ENCODE peak calls at places on chromosomes 5 and 9, in seven cellular contexts. One of them, this sample, is unnamed.

GRCh38 chr5:59543826-59544442 is 349.6 kb downstream of the PDE4D start:
- DNase-seq in ovary: no peak
- DNase-seq in CD8-positive, alpha-beta T cell: no peak
- DNase-seq in colonic mucosa: no peak
- DNase-seq in K562: no peak
- DNase-seq in IMR-90: no peak
- DNase-seq in tibial artery: no peak
- DNase-seq in this sample: no peak

GRCh38 chr9:38294561-38294960 is 97.9 kb upstream of the ALDH1B1 start:
- DNase-seq in ovary: peak; percentile 51
- DNase-seq in CD8-positive, alpha-beta T cell: no peak
- DNase-seq in colonic mucosa: no peak
- DNase-seq in K562: no peak
- DNase-seq in IMR-90: no peak
- DNase-seq in tibial artery: no peak
- DNase-seq in this sample: no peak

GRCh38 chr9:122954253-122954691 is 13.5 kb downstream of the RABGAP1 start:
- DNase-seq in ovary: no peak
- DNase-seq in CD8-positive, alpha-beta T cell: no peak
- DNase-seq in colonic mucosa: no peak
- DNase-seq in K562: no peak
- DNase-seq in IMR-90: peak; percentile 68
- DNase-seq in tibial artery: no peak
- DNase-seq in this sample: no peak

GRCh38 chr5:52804978-52805377 is 17.3 kb downstream of the ITGA1 start:
- DNase-seq in ovary: no peak
- DNase-seq in CD8-positive, alpha-beta T cell: no peak
- DNase-seq in colonic mucosa: no peak
- DNase-seq in K562: no peak
- DNase-seq in IMR-90: no peak
- DNase-seq in tibial artery: no peak
- DNase-seq in this sample: no peak

GRCh38 chr9:92723299-92723625 is 41.4 kb downstream of the BICD2 start:
- DNase-seq in ovary: no peak
- DNase-seq in CD8-positive, alpha-beta T cell: no peak
- DNase-seq in colonic mucosa: no peak
- DNase-seq in K562: no peak
- DNase-seq in IMR-90: peak; percentile 71
- DNase-seq in tibial artery: no peak
- DNase-seq in this sample: no peak

GRCh38 chr9:126705311-126705766 is 91.6 kb downstream of the LMX1B start:
- DNase-seq in ovary: peak; percentile 85
- DNase-seq in CD8-positive, alpha-beta T cell: peak; percentile 79
- DNase-seq in colonic mucosa: peak; percentile 81
- DNase-seq in K562: peak; percentile 85
- DNase-seq in IMR-90: peak; percentile 38
- DNase-seq in tibial artery: peak; percentile 81
- DNase-seq in this sample: peak; percentile 91

GRCh38 chr9:121779381-121780117 is 128.1 kb downstream of the DAB2IP start:
- DNase-seq in ovary: no peak
- DNase-seq in CD8-positive, alpha-beta T cell: no peak
- DNase-seq in colonic mucosa: no peak
- DNase-seq in K562: no peak
- DNase-seq in IMR-90: no peak
- DNase-seq in tibial artery: peak; percentile 62
- DNase-seq in this sample: peak; percentile 38

GRCh38 chr9:109843651-109844050 is 63.7 kb downstream of the PALM2AKAP2 start:
- DNase-seq in ovary: no peak
- DNase-seq in CD8-positive, alpha-beta T cell: no peak
- DNase-seq in colonic mucosa: no peak
- DNase-seq in K562: peak; percentile 1
- DNase-seq in IMR-90: no peak
- DNase-seq in tibial artery: no peak
- DNase-seq in this sample: peak; percentile 53

GRCh38 chr5:54516051-54516645 is 1.4 kb upstream of the SNX18 start:
- DNase-seq in ovary: no peak
- DNase-seq in CD8-positive, alpha-beta T cell: no peak
- DNase-seq in colonic mucosa: no peak
- DNase-seq in K562: no peak
- DNase-seq in IMR-90: peak; percentile 56
- DNase-seq in tibial artery: no peak
- DNase-seq in this sample: no peak

GRCh38 chr5:54515634-54516033 is 1.9 kb upstream of the SNX18 start:
- DNase-seq in ovary: no peak
- DNase-seq in CD8-positive, alpha-beta T cell: no peak
- DNase-seq in colonic mucosa: no peak
- DNase-seq in K562: no peak
- DNase-seq in IMR-90: no peak
- DNase-seq in tibial artery: no peak
- DNase-seq in this sample: no peak

GRCh38 chr5:54517174-54517511 is 416 bp upstream of the SNX18 start:
- DNase-seq in ovary: no peak
- DNase-seq in CD8-positive, alpha-beta T cell: no peak
- DNase-seq in colonic mucosa: no peak
- DNase-seq in K562: no peak
- DNase-seq in IMR-90: no peak
- DNase-seq in tibial artery: no peak
- DNase-seq in this sample: no peak

GRCh38 chr5:54514841-54515432 is 2.6 kb upstream of the SNX18 start:
- DNase-seq in ovary: no peak
- DNase-seq in CD8-positive, alpha-beta T cell: no peak
- DNase-seq in colonic mucosa: no peak
- DNase-seq in K562: no peak
- DNase-seq in IMR-90: peak; percentile 81
- DNase-seq in tibial artery: no peak
- DNase-seq in this sample: no peak

DNA sequence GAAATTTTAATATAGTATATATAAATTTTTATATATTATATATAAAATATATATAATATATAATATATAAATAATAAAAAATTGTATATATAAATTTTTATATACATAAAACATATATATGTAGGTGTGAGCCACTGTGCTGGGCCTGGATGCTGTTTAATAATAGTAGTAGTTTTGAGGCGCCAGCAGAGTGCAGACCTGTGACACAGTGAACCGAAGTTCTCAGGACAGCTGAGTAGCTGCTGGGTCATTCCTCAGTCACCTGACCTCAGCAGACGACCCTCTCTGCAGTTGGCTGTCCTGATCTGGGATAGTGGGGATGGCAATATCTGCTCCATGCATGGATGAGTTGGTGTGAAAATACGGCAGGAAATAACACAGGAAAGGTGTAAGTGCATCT is 3.3 kb upstream of the SNX18 start:
- DNase-seq in ovary: no peak
- DNase-seq in CD8-positive, alpha-beta T cell: no peak
- DNase-seq in colonic mucosa: no peak
- DNase-seq in K562: peak; percentile 25
- DNase-seq in IMR-90: no peak
- DNase-seq in tibial artery: no peak
- DNase-seq in this sample: no peak
- TF ChIP-seq CTCF in ovary: no peak
- TF ChIP-seq CTCF in CD8-positive, alpha-beta T cell: no peak
- TF ChIP-seq CTCF in colonic mucosa: no peak
- TF ChIP-seq CTCF in K562: no peak
- TF ChIP-seq CTCF in IMR-90: no peak
- TF ChIP-seq CTCF in tibial artery: no peak
- TF ChIP-seq CTCF in this sample: no peak

DNA sequence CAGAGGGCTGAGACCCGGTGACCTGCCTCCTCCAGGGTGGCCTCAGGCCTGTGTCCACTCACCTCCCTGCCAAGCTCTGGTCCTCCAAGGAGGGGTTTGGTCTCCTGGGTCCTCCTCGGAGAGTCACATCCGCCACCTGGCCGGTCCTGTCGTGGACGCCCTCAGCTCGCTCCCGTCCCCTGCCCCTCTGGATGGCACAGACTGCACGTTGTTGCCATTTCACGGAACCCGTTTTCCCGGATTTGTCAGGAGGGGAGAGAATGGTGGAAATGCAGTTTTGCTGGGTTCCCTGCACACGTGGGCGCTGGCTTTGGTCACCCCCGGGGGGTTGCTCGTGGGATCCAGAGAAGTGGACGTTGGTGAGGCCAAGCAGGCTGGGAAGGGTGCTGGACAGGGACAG is 62.7 kb downstream of the RXRA start:
- DNase-seq in ovary: no peak
- DNase-seq in CD8-positive, alpha-beta T cell: no peak
- DNase-seq in colonic mucosa: no peak
- DNase-seq in K562: no peak
- DNase-seq in IMR-90: no peak
- DNase-seq in tibial artery: no peak
- DNase-seq in this sample: no peak
- H3K4me1 ChIP-seq in ovary: peaks cover 26% of the 10 kb centered on the region
- H3K4me1 ChIP-seq in CD8-positive, alpha-beta T cell: peaks cover 45% of the 10 kb centered on the region
- H3K4me1 ChIP-seq in colonic mucosa: peaks cover 17% of the 10 kb centered on the region
- H3K4me1 ChIP-seq in K562: peaks cover 61% of the 10 kb centered on the region
- H3K4me1 ChIP-seq in IMR-90: peaks cover 23% of the 10 kb centered on the region
- H3K4me1 ChIP-seq in tibial artery: peaks cover 44% of the 10 kb centered on the region
- H3K4me1 ChIP-seq in this sample: peaks cover 34% of the 10 kb centered on the region

DNA sequence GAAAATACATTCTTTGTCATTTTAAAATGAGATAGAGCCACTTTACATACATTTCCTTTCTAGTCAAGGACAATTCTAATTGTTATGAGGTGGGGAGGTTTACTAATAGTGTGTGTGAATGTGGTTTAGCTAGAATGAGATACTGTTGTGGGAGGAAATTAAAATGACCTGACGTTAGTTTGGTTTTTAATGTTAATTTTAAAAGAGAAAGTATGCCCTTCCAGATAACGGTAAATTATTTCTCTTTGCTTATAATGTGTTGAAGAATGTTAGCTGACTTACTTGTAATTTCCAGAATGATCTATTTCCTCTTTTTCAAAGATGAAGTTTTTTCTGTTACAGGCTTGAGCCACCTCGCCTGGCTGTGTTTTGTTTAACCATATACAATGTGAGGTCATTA is 1.7 kb upstream of the TAF7 start:
- DNase-seq in ovary: no peak
- DNase-seq in CD8-positive, alpha-beta T cell: no peak
- DNase-seq in colonic mucosa: no peak
- DNase-seq in K562: no peak
- DNase-seq in IMR-90: no peak
- DNase-seq in tibial artery: no peak
- DNase-seq in this sample: no peak
- H3K9me3 ChIP-seq in ovary: peaks cover 15% of the 10 kb centered on the region
- H3K9me3 ChIP-seq in CD8-positive, alpha-beta T cell: peaks cover 32% of the 10 kb centered on the region
- H3K9me3 ChIP-seq in colonic mucosa: peaks cover 4% of the 10 kb centered on the region
- H3K9me3 ChIP-seq in K562: peaks cover 22% of the 10 kb centered on the region
- H3K9me3 ChIP-seq in IMR-90: peaks cover 29% of the 10 kb centered on the region
- H3K9me3 ChIP-seq in tibial artery: peaks cover 46% of the 10 kb centered on the region
- H3K9me3 ChIP-seq in this sample: peaks cover 26% of the 10 kb centered on the region

GRCh38 chr9:15231788-15232635 is 75.0 kb downstream of the TTC39B start:
- DNase-seq in ovary: no peak
- DNase-seq in CD8-positive, alpha-beta T cell: no peak
- DNase-seq in colonic mucosa: no peak
- DNase-seq in K562: peak; percentile 45
- DNase-seq in IMR-90: no peak
- DNase-seq in tibial artery: no peak
- DNase-seq in this sample: no peak
- TF ChIP-seq CTCF in ovary: no peak
- TF ChIP-seq CTCF in CD8-positive, alpha-beta T cell: no peak
- TF ChIP-seq CTCF in colonic mucosa: no peak
- TF ChIP-seq CTCF in K562: peak; percentile 57
- TF ChIP-seq CTCF in IMR-90: peak; percentile 48
- TF ChIP-seq CTCF in tibial artery: no peak
- TF ChIP-seq CTCF in this sample: peak; percentile 32

DNA sequence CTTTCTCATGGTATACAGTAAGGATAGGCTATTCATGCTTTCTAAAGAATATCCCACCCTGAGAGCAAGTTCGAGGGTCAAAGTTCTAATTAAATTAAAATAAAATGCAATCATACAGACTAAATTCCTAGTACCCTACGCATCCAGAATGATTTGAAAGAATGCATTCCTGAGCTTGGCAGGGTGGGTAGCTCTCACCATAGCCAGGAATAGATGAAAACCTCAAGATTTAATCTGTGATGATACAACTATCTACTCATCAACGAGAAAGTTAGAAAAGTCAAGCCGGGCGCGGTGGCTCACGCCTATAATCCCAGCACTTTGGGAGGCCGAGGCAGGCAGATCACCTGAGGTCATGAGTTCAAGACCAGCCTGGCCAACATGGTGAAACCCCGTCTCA is 32.3 kb downstream of the SERINC5 start:
- DNase-seq in ovary: no peak
- DNase-seq in CD8-positive, alpha-beta T cell: no peak
- DNase-seq in colonic mucosa: no peak
- DNase-seq in K562: no peak
- DNase-seq in IMR-90: no peak
- DNase-seq in tibial artery: no peak
- DNase-seq in this sample: no peak
- H3K4me1 ChIP-seq in ovary: peaks cover 5% of the 10 kb centered on the region
- H3K4me1 ChIP-seq in CD8-positive, alpha-beta T cell: peaks cover 71% of the 10 kb centered on the region
- H3K4me1 ChIP-seq in colonic mucosa: peaks cover 20% of the 10 kb centered on the region
- H3K4me1 ChIP-seq in K562: no peaks in the 10 kb centered on the region
- H3K4me1 ChIP-seq in IMR-90: no peaks in the 10 kb centered on the region
- H3K4me1 ChIP-seq in tibial artery: no peaks in the 10 kb centered on the region
- H3K4me1 ChIP-seq in this sample: no peaks in the 10 kb centered on the region

GRCh38 chr9:113906411-113907110 is 30.5 kb downstream of the ZNF618 start:
- DNase-seq in ovary: no peak
- DNase-seq in CD8-positive, alpha-beta T cell: no peak
- DNase-seq in colonic mucosa: no peak
- DNase-seq in K562: no peak
- DNase-seq in IMR-90: peak; percentile 41
- DNase-seq in tibial artery: no peak
- DNase-seq in this sample: no peak

GRCh38 chr9:113907282-113907681 is 31.2 kb downstream of the ZNF618 start:
- DNase-seq in ovary: no peak
- DNase-seq in CD8-positive, alpha-beta T cell: no peak
- DNase-seq in colonic mucosa: no peak
- DNase-seq in K562: no peak
- DNase-seq in IMR-90: no peak
- DNase-seq in tibial artery: no peak
- DNase-seq in this sample: peak; percentile 81

GRCh38 chr9:113899205-113899604 is 23.1 kb downstream of the ZNF618 start:
- DNase-seq in ovary: no peak
- DNase-seq in CD8-positive, alpha-beta T cell: no peak
- DNase-seq in colonic mucosa: no peak
- DNase-seq in K562: no peak
- DNase-seq in IMR-90: no peak
- DNase-seq in tibial artery: no peak
- DNase-seq in this sample: no peak

GRCh38 chr9:113901196-113901818 is 25.2 kb downstream of the ZNF618 start:
- DNase-seq in ovary: no peak
- DNase-seq in CD8-positive, alpha-beta T cell: no peak
- DNase-seq in colonic mucosa: no peak
- DNase-seq in K562: no peak
- DNase-seq in IMR-90: no peak
- DNase-seq in tibial artery: no peak
- DNase-seq in this sample: no peak

DNA sequence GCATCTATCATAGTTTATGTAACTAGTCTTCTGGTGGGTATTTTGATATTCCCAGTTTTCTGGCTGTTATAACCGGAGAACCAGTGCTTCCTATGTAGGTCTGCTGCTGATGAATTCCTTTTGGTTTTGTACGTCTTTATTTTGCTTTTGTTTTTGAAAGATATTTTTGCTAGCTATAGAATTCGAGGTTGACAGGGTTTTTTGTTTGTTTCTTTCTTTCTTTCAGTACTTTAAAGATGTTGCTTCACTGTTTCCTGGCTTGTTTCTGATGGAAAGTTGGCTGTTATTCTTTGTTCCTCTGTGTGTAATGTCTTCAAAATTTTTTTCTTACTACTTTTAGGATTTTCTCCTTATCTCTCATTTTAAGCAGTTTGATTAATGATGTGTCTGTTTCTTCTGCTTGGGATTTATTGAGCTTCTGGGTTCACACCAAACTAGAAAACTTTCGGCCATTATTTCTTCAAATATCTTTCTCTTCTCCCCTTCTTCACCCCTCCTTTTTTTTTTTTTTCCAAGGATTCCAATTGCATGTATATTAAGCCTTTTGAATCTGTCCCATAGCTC is 27.5 kb downstream of the ZNF618 start:
- DNase-seq in ovary: no peak
- DNase-seq in CD8-positive, alpha-beta T cell: no peak
- DNase-seq in colonic mucosa: no peak
- DNase-seq in K562: no peak
- DNase-seq in IMR-90: no peak
- DNase-seq in tibial artery: no peak
- DNase-seq in this sample: no peak
- H3K9me3 ChIP-seq in ovary: no peaks in the 10 kb centered on the region
- H3K9me3 ChIP-seq in CD8-positive, alpha-beta T cell: no peaks in the 10 kb centered on the region
- H3K9me3 ChIP-seq in colonic mucosa: no peaks in the 10 kb centered on the region
- H3K9me3 ChIP-seq in K562: no peaks in the 10 kb centered on the region
- H3K9me3 ChIP-seq in IMR-90: no peaks in the 10 kb centered on the region
- H3K9me3 ChIP-seq in tibial artery: no peaks in the 10 kb centered on the region
- H3K9me3 ChIP-seq in this sample: no peaks in the 10 kb centered on the region